ENCODE peak calls at places on chromosome 13, in eight cellular contexts. L is activated CD4-positive, CD25-positive, alpha-beta regulatory T cell; V is lower leg skin; Z is activated naive CD8-positive, alpha-beta T cell treated with anti-CD3 and anti-CD28 coated beads for 36 hours; P is kidney glomerular epithelial cell; G is GM04504; T is fibroblast of pulmonary artery; Y is activated T-helper 1 cell treated with Interleukin-2 at 50 U/mL for 16 hours. B is an unnamed sample.
A peak's percentile ranks its signal among the peaks of the same experiment; 100 is the strongest.

GRCh38 chr13:79989251-79989661 is 351.7 kb downstream of the SPRY2 start:
- DNase-seq in L (no peak), V (no peak), Z (no peak), P (no peak), G (peak; percentile 41), T (no peak), Y (no peak), B (no peak)

GRCh38 chr13:27131202-27131623 is 40.4 kb downstream of the USP12 start:
- DNase-seq in L (peak; percentile 30), V (no peak), Z (peak; percentile 80), P (no peak), G (no peak), T (no peak), Y (peak; percentile 41), B (peak; percentile 90)

GRCh38 chr13:112928958-112929777 is 39.8 kb upstream of the MCF2L start:
- DNase-seq in L (no peak), V (no peak), Z (no peak), P (no peak), G (no peak), T (peak; percentile 48), Y (no peak), B (no peak)

GRCh38 chr13:101529419-101529818 is 76.9 kb downstream of the ITGBL1 start:
- DNase-seq in L (no peak), V (peak; percentile 61), Z (no peak), P (no peak), G (peak; percentile 72), T (peak; percentile 61), Y (no peak), B (no peak)

GRCh38 chr13:24217601-24218281 is 57.2 kb downstream of the SPATA13 start:
- DNase-seq in L (no peak), V (no peak), Z (no peak), P (no peak), G (no peak), T (peak; percentile 39), Y (no peak), B (no peak)

GRCh38 chr13:38494445-38494844 is 144.8 kb downstream of the UFM1 start:
- DNase-seq in L (no peak), V (no peak), Z (no peak), P (no peak), G (no peak), T (no peak), Y (no peak), B (no peak)

GRCh38 chr13:111911141-111911720 is 155.7 kb upstream of the SOX1 start:
- DNase-seq in L (no peak), V (no peak), Z (no peak), P (no peak), G (no peak), T (no peak), Y (no peak), B (no peak)

GRCh38 chr13:80010846-80011245 is 330.1 kb downstream of the SPRY2 start:
- DNase-seq in L (no peak), V (no peak), Z (no peak), P (no peak), G (no peak), T (no peak), Y (no peak), B (no peak)

GRCh38 chr13:45807520-45808099 is 43.9 kb downstream of the SIAH3 start:
- DNase-seq in L (no peak), V (no peak), Z (peak; percentile 2), P (peak; percentile 27), G (peak; percentile 14), T (peak; percentile 56), Y (no peak), B (no peak)

GRCh38 chr13:98401936-98402335 is 175.0 kb downstream of the STK24 start:
- DNase-seq in L (no peak), V (no peak), Z (no peak), P (no peak), G (no peak), T (no peak), Y (no peak), B (no peak)

GRCh38 chr13:94325660-94326059 is 153.8 kb downstream of the DCT start:
- DNase-seq in L (no peak), V (no peak), Z (no peak), P (no peak), G (no peak), T (no peak), Y (no peak), B (no peak)

GRCh38 chr13:95385373-95385772 is 84.1 kb upstream of the ABCC4 start:
- DNase-seq in L (no peak), V (no peak), Z (no peak), P (no peak), G (no peak), T (no peak), Y (no peak), B (no peak)

GRCh38 chr13:51243227-51243626 is 21.0 kb downstream of the FAM124A start:
- DNase-seq in L (no peak), V (no peak), Z (no peak), P (no peak), G (no peak), T (no peak), Y (no peak), B (no peak)

GRCh38 chr13:26558074-26558805 is 757 bp downstream of the WASF3 start:
- DNase-seq in L (no peak), V (no peak), Z (peak; percentile 4), P (peak; percentile 20), G (peak; percentile 0), T (peak; percentile 13), Y (no peak), B (no peak)

GRCh38 chr13:95716231-95716630 is 39.3 kb downstream of the DNAJC3 start:
- DNase-seq in L (no peak), V (no peak), Z (no peak), P (no peak), G (no peak), T (no peak), Y (no peak), B (no peak)

B was measured in GM06990.